ENCODE peak calls at places on chromosomes 5 and 9, in ten cellular contexts. D is CD4-positive, CD25-positive, alpha-beta regulatory T cell; L is H9; V is colonic mucosa; J is foreskin fibroblast; I is nephron progenitor cell; H is astrocyte of the hippocampus; C is AG08396; K is activated gamma-delta T cell treated with Interleukin-2 at 50 U/mL for 16 hours; Y is H4. W is an unnamed sample.

GRCh38 chr5:516338-516925 is 7.8 kb downstream of the SLC9A3 start:
- DNase-seq in C (no peak), D (no peak), H (no peak), K (no peak), Y (no peak), V (no peak), L (no peak), J (no peak), I (no peak), W (no peak)

GRCh38 chr5:179607449-179607931 is 16.0 kb downstream of the HNRNPH1 start:
- DNase-seq in D (no peak), L (no peak), K (no peak), H (no peak), Y (no peak), I (no peak), V (no peak), J (peak; percentile 76), C (no peak), W (no peak)

GRCh38 chr5:145509336-145510150 is 325.6 kb downstream of the PRELID2 start:
- DNase-seq in L (no peak), J (peak; percentile 43), D (no peak), K (no peak), H (no peak), Y (no peak), C (peak; percentile 10), I (no peak), V (no peak), W (no peak)

GRCh38 chr9:87567566-87567965 is 69.9 kb downstream of the DAPK1 start:
- DNase-seq in H (peak; percentile 85), J (no peak), D (no peak), I (no peak), C (peak; percentile 55), K (no peak), V (no peak), L (no peak), Y (no peak), W (no peak)

GRCh38 chr5:83955916-83956315 is 235.3 kb upstream of the HAPLN1 start:
- DNase-seq in V (no peak), Y (peak; percentile 61), K (no peak), L (no peak), C (peak; percentile 12), J (peak; percentile 34), I (no peak), D (no peak), H (peak; percentile 70), W (no peak)

GRCh38 chr5:159426694-159427093 is 96.4 kb upstream of the IL12B start:
- DNase-seq in L (no peak), D (no peak), Y (no peak), K (no peak), J (no peak), I (no peak), V (no peak), C (no peak), H (no peak), W (no peak)

GRCh38 chr5:111779260-111780254 is 22.6 kb upstream of the NREP start:
- DNase-seq in Y (peak; percentile 29), L (no peak), C (no peak), D (no peak), H (peak; percentile 58), J (peak; percentile 28), V (no peak), I (no peak), K (no peak), W (no peak)

GRCh38 chr5:443239-444151 is 519 bp downstream of the EXOC3 start:
- DNase-seq in V (peak; percentile 34), D (peak; percentile 62), K (no peak), C (peak; percentile 45), Y (no peak), H (no peak), I (no peak), J (no peak), L (peak; percentile 33), W (peak; percentile 49)

GRCh38 chr9:125241863-125242739 is 958 bp upstream of the HSPA5 start:
- DNase-seq in H (no peak), D (no peak), V (no peak), Y (no peak), L (no peak), K (peak; percentile 21), J (peak; percentile 54), I (no peak), C (peak; percentile 15), W (peak; percentile 40)

GRCh38 chr5:19547640-19548039 is 440.4 kb downstream of the CDH18 start:
- DNase-seq in C (no peak), L (no peak), K (no peak), D (no peak), Y (peak; percentile 78), V (no peak), J (peak; percentile 27), I (no peak), H (peak; percentile 79), W (no peak)

GRCh38 chr9:31542384-31543055 is 841.9 kb upstream of the ACO1 start:
- DNase-seq in J (peak; percentile 82), D (peak; percentile 69), I (peak; percentile 12), C (no peak), L (peak; percentile 52), V (no peak), K (no peak), H (peak; percentile 36), Y (peak; percentile 63), W (peak; percentile 16)

GRCh38 chr9:18504707-18505106 is 30.8 kb downstream of the ADAMTSL1 start:
- DNase-seq in C (no peak), L (peak; percentile 67), H (no peak), D (no peak), V (no peak), Y (no peak), J (no peak), K (no peak), I (no peak), W (no peak)

GRCh38 chr5:67141644-67142043 is 55.0 kb downstream of the CD180 start:
- DNase-seq in J (no peak), C (no peak), L (no peak), V (no peak), D (no peak), Y (no peak), I (no peak), H (no peak), K (no peak), W (no peak)

GRCh38 chr5:78809444-78809843 is 160.9 kb upstream of the LHFPL2 start:
- DNase-seq in C (no peak), Y (no peak), J (no peak), D (no peak), I (no peak), L (no peak), H (no peak), K (no peak), V (no peak), W (no peak)

GRCh38 chr9:113546566-113546965 is 83.0 kb downstream of the RGS3 start:
- DNase-seq in Y (no peak), V (no peak), J (no peak), K (no peak), C (no peak), L (no peak), D (no peak), I (no peak), H (no peak), W (no peak)

GRCh38 chr9:38228331-38229122 is 159.5 kb upstream of the SHB start:
- DNase-seq in K (no peak), H (peak; percentile 18), C (no peak), V (no peak), L (no peak), I (no peak), J (no peak), Y (no peak), D (no peak), W (no peak)

GRCh38 chr5:133546500-133546899 is 65.8 kb downstream of the FSTL4 start:
- DNase-seq in Y (no peak), H (no peak), K (no peak), V (no peak), L (no peak), J (no peak), I (no peak), C (no peak), D (no peak), W (no peak)

GRCh38 chr5:178535299-178536175 is 54.7 kb downstream of the COL23A1 start:
- DNase-seq in D (no peak), L (no peak), J (no peak), H (peak; percentile 63), V (no peak), Y (peak; percentile 39), C (no peak), I (no peak), K (no peak), W (no peak)

GRCh38 chr9:20255052-20255451 is 367.2 kb downstream of the MLLT3 start:
- DNase-seq in H (no peak), K (no peak), L (no peak), I (no peak), D (no peak), J (no peak), Y (no peak), V (no peak), C (no peak), W (no peak)

GRCh38 chr5:124883686-124884085 is 137.2 kb upstream of the ZNF608 start:
- DNase-seq in H (no peak), D (no peak), K (no peak), Y (no peak), V (no peak), J (no peak), C (no peak), L (no peak), I (no peak), W (no peak)

GRCh38 chr5:159581502-159582249 is 251.4 kb upstream of the IL12B start:
- DNase-seq in Y (peak; percentile 74), J (peak; percentile 73), V (no peak), C (peak; percentile 43), L (no peak), K (no peak), I (no peak), D (no peak), H (peak; percentile 96), W (no peak)

GRCh38 chr9:134778841-134779411 is 101.7 kb upstream of the FCN2 start:
- DNase-seq in I (peak; percentile 75), Y (peak; percentile 68), V (peak; percentile 37), K (no peak), D (no peak), J (peak; percentile 75), C (peak; percentile 73), L (peak; percentile 87), H (peak; percentile 89), W (peak; percentile 73)

GRCh38 chr9:93202919-93203712 is 19.2 kb downstream of the WNK2 start:
- DNase-seq in I (no peak), D (no peak), V (no peak), J (no peak), Y (no peak), H (no peak), C (no peak), K (no peak), L (no peak), W (no peak)

GRCh38 chr9:122218885-122219855 is 9.6 kb downstream of the LHX6 start:
- DNase-seq in H (peak; percentile 42), C (no peak), L (peak; percentile 59), J (peak; percentile 51), K (no peak), V (no peak), D (no peak), I (peak; percentile 46), Y (no peak), W (no peak)

GRCh38 chr9:33659915-33660314 is 135.4 kb upstream of the PRSS3 start:
- DNase-seq in K (no peak), J (no peak), V (no peak), D (no peak), H (no peak), C (no peak), I (no peak), L (no peak), Y (no peak), W (no peak)

GRCh38 chr9:91036356-91036755 is 234.7 kb downstream of the SYK start:
- DNase-seq in C (no peak), J (no peak), H (no peak), K (no peak), Y (no peak), I (no peak), D (no peak), L (no peak), V (no peak), W (no peak)

GRCh38 chr5:14268236-14268701 is 125.1 kb downstream of the TRIO start:
- DNase-seq in I (no peak), J (peak; percentile 81), Y (peak; percentile 81), V (no peak), H (peak; percentile 83), K (no peak), C (peak; percentile 48), D (no peak), L (no peak), W (no peak)